ENCODE peak calls at places on chromosomes 1 and 21, in ten cellular contexts. F, S, K, J, U, H, B, W, O and V are unnamed samples. For H3K27me3, the result is how much of the 10 kb centered on the place peaks cover.

GRCh38 chr1:63777965-63778880 is 4.4 kb downstream of the ROR1 start:
- DNase-seq in H (no peak), S (no peak), J (no peak), W (no peak), O (no peak), K (no peak), B (no peak), F (no peak), U (no peak), V (no peak)

GRCh38 chr1:19009882-19010321 is 53.4 kb upstream of the IFFO2 start:
- DNase-seq in K (no peak), S (peak), O (no peak), H (no peak), B (peak), J (peak), U (no peak), F (no peak), W (no peak), V (no peak)

GRCh38 chr1:29700522-29700921 is 464.2 kb downstream of the PTPRU start:
- DNase-seq in H (no peak), O (no peak), W (no peak), J (no peak), S (no peak), B (no peak), K (no peak), U (no peak), F (no peak), V (no peak)

GRCh38 chr1:199733125-199733524 is 294.4 kb upstream of the NR5A2 start:
- DNase-seq in U (no peak), K (no peak), J (no peak), S (no peak), W (no peak), H (no peak), B (no peak), O (no peak), F (no peak), V (no peak)

GRCh38 chr1:220551001-220551400 is 23.1 kb downstream of the MARK1 start:
- DNase-seq in S (no peak), W (no peak), B (no peak), F (no peak), K (no peak), U (no peak), H (no peak), J (no peak), O (no peak), V (no peak)

GRCh38 chr1:213604477-213604876 is 383.3 kb upstream of the PROX1 start:
- DNase-seq in U (no peak), B (no peak), O (no peak), K (no peak), J (no peak), H (no peak), S (no peak), W (no peak), F (no peak), V (no peak)

GRCh38 chr1:179025975-179026812 is 500 bp downstream of the FAM20B start:
- DNase-seq in U (peak), J (no peak), B (peak), W (peak), S (peak), O (peak), F (no peak), K (peak), H (peak), V (peak)

GRCh38 chr21:32062591-32063227 is 189.9 kb downstream of the HUNK start:
- DNase-seq in B (no peak), U (no peak), O (no peak), H (no peak), S (no peak), W (no peak), K (no peak), F (no peak), J (no peak), V (no peak)

GRCh38 chr21:33775100-33775828 is 133.0 kb downstream of the ITSN1 start:
- DNase-seq in J (no peak), W (no peak), S (no peak), H (no peak), K (no peak), F (no peak), O (no peak), B (no peak), U (no peak), V (no peak)

GRCh38 chr1:242435200-242435599 is 89.3 kb downstream of the PLD5 start:
- DNase-seq in S (no peak), B (no peak), F (no peak), U (no peak), K (no peak), O (no peak), J (no peak), W (no peak), H (no peak), V (no peak)

GRCh38 chr1:32811265-32811664 is 5.9 kb downstream of the YARS1 start:
- DNase-seq in H (no peak), F (no peak), B (no peak), U (no peak), W (no peak), O (no peak), K (no peak), S (no peak), J (no peak), V (no peak)

GRCh38 chr1:158045639-158046038 is 52.2 kb downstream of the KIRREL1 start:
- DNase-seq in J (peak), B (no peak), W (no peak), S (peak), O (peak), H (no peak), F (no peak), U (peak), K (no peak), V (no peak)

GRCh38 chr1:54355931-54356679 is 50.1 kb downstream of the SSBP3 start:
- DNase-seq in S (no peak), O (peak), U (no peak), B (peak), K (no peak), W (no peak), H (no peak), J (no peak), F (no peak), V (peak)

GRCh38 chr1:54356680-54357147 is 49.5 kb downstream of the SSBP3 start:
- DNase-seq in K (no peak), W (no peak), H (no peak), O (no peak), U (no peak), F (no peak), S (no peak), B (no peak), J (no peak), V (no peak)

GRCh38 chr1:54352755-54353154 is 53.4 kb downstream of the SSBP3 start:
- DNase-seq in U (no peak), J (no peak), H (no peak), K (no peak), B (no peak), F (no peak), W (no peak), O (no peak), S (no peak), V (no peak)

GRCh38 chr1:54353959-54354358 is 52.2 kb downstream of the SSBP3 start:
- DNase-seq in B (no peak), K (no peak), O (no peak), H (no peak), W (no peak), J (no peak), S (no peak), U (no peak), F (no peak), V (no peak)

GRCh38 chr1:54354899-54355298 is 51.3 kb downstream of the SSBP3 start:
- DNase-seq in F (no peak), J (no peak), K (no peak), O (no peak), S (no peak), B (no peak), H (no peak), W (no peak), U (no peak), V (no peak)
- H3K27ac ChIP-seq in F (no peak), J (no peak), K (no peak), O (no peak), S (no peak), B (no peak), H (peak), W (no peak), U (peak), V (peak)

GRCh38 chr1:162633327-162633762 is 1.1 kb downstream of the DDR2 start:
- DNase-seq in O (no peak), U (no peak), B (no peak), K (no peak), F (no peak), W (no peak), H (no peak), S (peak), J (no peak), V (no peak)
- H3K4me3 ChIP-seq in O (peak), U (peak), B (no peak), K (peak), F (peak), W (peak), H (peak), S (peak), J (peak), V (no peak)

GRCh38 chr1:175902281-175902680 is 158.9 kb upstream of the TNR start:
- DNase-seq in O (no peak), W (no peak), K (no peak), J (no peak), U (no peak), F (no peak), B (no peak), S (no peak), H (no peak), V (no peak)
- H3K27me3 ChIP-seq in O (under half), W (under half), K (under half), J (under half), U (under half), F (under half), B (under half), S (under half), H (under half), V (under half)

DNA sequence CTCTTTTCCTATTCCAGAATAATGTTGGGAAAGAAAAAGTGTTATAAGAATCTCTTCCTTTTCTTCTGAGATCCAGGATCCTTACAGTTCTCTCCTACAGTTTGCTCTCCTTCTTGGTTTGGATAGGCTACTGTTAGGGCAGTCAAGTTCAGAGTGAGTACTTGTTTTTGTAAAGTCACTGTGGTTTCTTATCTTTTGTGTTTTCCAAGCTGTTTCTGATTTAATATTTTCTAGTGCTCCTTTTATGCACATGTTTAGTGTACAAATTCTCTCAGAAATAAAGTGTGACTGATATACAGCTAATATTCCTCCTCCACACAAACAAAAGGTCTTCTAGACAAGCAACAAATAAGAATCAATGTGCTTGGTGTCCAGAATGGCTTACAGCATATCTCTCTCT is 107.7 kb downstream of the BACH1 start:
- DNase-seq in S (no peak), O (no peak), U (no peak), H (no peak), K (no peak), W (no peak), B (no peak), F (no peak), J (no peak), V (no peak)
- H3K27ac ChIP-seq in S (no peak), O (no peak), U (no peak), H (no peak), K (no peak), W (no peak), B (no peak), F (no peak), J (no peak), V (no peak)